ENCODE peak calls at places on chromosomes 2 and 18, in eight cellular contexts. T, E, L, Q, P, B, A and K are unnamed samples.

GRCh38 chr2:48356701-48357322 is 173.1 kb upstream of the STON1 start:
- DNase-seq in T (peak; percentile 51), E (no peak), L (peak; percentile 84), Q (no peak), P (no peak), B (no peak), A (no peak), K (no peak)

GRCh38 chr2:217484046-217484445 is 518.7 kb downstream of the TNS1 start:
- DNase-seq in T (no peak), E (no peak), L (no peak), Q (no peak), P (no peak), B (no peak), A (no peak), K (no peak)

GRCh38 chr2:70775148-70775547 is 7.1 kb upstream of the ADD2 start:
- DNase-seq in T (no peak), E (no peak), L (no peak), Q (no peak), P (no peak), B (no peak), A (no peak), K (no peak)

GRCh38 chr2:138267902-138268254 is 233.7 kb upstream of the SPOPL start:
- DNase-seq in T (no peak), E (no peak), L (no peak), Q (no peak), P (no peak), B (no peak), A (no peak), K (no peak)

GRCh38 chr2:101958071-101958470 is 33.7 kb upstream of the IL1R2 start:
- DNase-seq in T (no peak), E (no peak), L (no peak), Q (no peak), P (no peak), B (no peak), A (no peak), K (no peak)

GRCh38 chr18:10432781-10433180 is 21.7 kb upstream of the APCDD1 start:
- DNase-seq in T (no peak), E (no peak), L (no peak), Q (no peak), P (no peak), B (no peak), A (peak; percentile 44), K (peak; percentile 59)

GRCh38 chr2:81589406-81589805 is 1284.9 kb upstream of the LRRTM1 start:
- DNase-seq in T (no peak), E (no peak), L (no peak), Q (no peak), P (no peak), B (no peak), A (no peak), K (no peak)

GRCh38 chr2:127106457-127106997 is 427 bp downstream of the BIN1 start:
- DNase-seq in T (no peak), E (no peak), L (no peak), Q (no peak), P (peak; percentile 80), B (no peak), A (no peak), K (no peak)

GRCh38 chr2:234840336-234840735 is 111.5 kb upstream of the SH3BP4 start:
- DNase-seq in T (no peak), E (peak; percentile 71), L (peak; percentile 95), Q (no peak), P (no peak), B (no peak), A (no peak), K (no peak)
- TF ChIP-seq POLR2AphosphoS5 in T (no peak), E (no peak), L (peak; percentile 86), Q (no peak), P (no peak), B (no peak), A (peak; percentile 45), K (no peak)

GRCh38 chr2:30148850-30149249 is 2.0 kb downstream of the YPEL5 start:
- DNase-seq in T (no peak), E (no peak), L (no peak), Q (no peak), P (no peak), B (no peak), A (no peak), K (no peak)

GRCh38 chr2:30149513-30149912 is 2.7 kb downstream of the YPEL5 start:
- DNase-seq in T (peak; percentile 12), E (no peak), L (no peak), Q (no peak), P (no peak), B (no peak), A (no peak), K (no peak)

GRCh38 chr2:30150786-30151185 is 4.0 kb downstream of the YPEL5 start:
- DNase-seq in T (no peak), E (no peak), L (no peak), Q (no peak), P (no peak), B (no peak), A (no peak), K (no peak)

GRCh38 chr2:30147715-30148611 is 1.2 kb downstream of the YPEL5 start:
- DNase-seq in T (peak; percentile 79), E (no peak), L (peak; percentile 70), Q (peak; percentile 67), P (peak; percentile 91), B (peak; percentile 91), A (peak; percentile 77), K (peak; percentile 89)

DNA sequence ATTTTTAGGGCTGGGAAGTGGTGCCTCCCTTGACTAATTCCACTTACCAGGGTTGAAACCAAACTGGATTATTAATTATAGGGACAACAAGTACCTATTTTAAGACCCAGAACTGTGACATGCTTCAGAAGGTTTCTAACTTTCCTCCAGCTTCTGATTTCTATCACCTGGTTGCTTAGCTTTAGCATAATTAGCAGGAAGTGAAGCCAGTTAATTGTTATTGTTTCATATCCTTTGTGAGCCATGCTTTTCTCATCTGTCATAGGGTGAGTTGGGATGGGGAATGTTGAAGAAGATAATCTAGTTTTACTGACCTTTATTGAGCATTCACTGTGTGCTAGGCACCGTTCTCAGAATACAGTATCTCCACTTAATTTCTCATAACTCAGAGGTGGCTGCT is 3.2 kb downstream of the YPEL5 start:
- DNase-seq in T (no peak), E (no peak), L (peak; percentile 15), Q (no peak), P (no peak), B (no peak), A (no peak), K (no peak)
- H3K4me3 ChIP-seq in T (no peak overlapping the region), E (no peak overlapping the region), L (no peak overlapping the region), Q (no peak overlapping the region), P (no peak overlapping the region), B (no peak overlapping the region), A (no peak overlapping the region), K (peak overlapping the region; percentile 2)

GRCh38 chr2:19350678-19351401 is 7.6 kb downstream of the OSR1 start:
- DNase-seq in T (no peak), E (no peak), L (no peak), Q (no peak), P (no peak), B (no peak), A (no peak), K (no peak)
- TF ChIP-seq POLR2AphosphoS5 in T (no peak), E (no peak), L (no peak), Q (no peak), P (no peak), B (no peak), A (no peak), K (no peak)

GRCh38 chr2:6354546-6354945 is 511.2 kb downstream of the CMPK2 start:
- DNase-seq in T (no peak), E (no peak), L (no peak), Q (no peak), P (no peak), B (no peak), A (no peak), K (no peak)
- H3K4me3 ChIP-seq in T (no peak overlapping the region), E (no peak overlapping the region), L (no peak overlapping the region), Q (no peak overlapping the region), P (no peak overlapping the region), B (no peak overlapping the region), A (no peak overlapping the region), K (no peak overlapping the region)

GRCh38 chr2:76672798-76673197 is 849.4 kb downstream of the LRRTM4 start:
- DNase-seq in T (no peak), E (no peak), L (no peak), Q (no peak), P (no peak), B (no peak), A (no peak), K (no peak)

GRCh38 chr2:76667764-76668163 is 854.4 kb downstream of the LRRTM4 start:
- DNase-seq in T (no peak), E (no peak), L (no peak), Q (no peak), P (no peak), B (no peak), A (no peak), K (no peak)
- TF ChIP-seq POLR2AphosphoS5 in T (no peak), E (no peak), L (no peak), Q (no peak), P (no peak), B (no peak), A (no peak), K (no peak)

DNA sequence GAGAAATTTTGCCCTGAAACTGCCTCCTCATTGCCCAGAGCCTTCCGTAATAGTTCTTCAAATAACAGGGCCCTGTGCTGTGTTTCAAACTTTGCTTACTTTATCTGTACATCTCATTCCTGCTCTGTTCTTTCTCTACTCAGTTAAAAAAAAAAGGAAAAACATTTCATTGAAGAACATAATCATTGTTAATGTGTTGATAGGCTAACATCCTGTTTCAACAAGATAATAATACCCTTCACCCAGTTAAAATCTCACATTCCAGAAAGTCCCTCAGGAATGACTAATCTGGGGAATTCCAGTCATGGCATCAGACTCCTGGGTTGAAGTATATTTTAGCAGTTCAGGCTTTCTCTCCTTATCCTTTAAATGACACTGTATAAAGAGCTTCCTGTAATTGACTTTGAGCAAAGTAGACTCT is 45.6 kb upstream of the ITGAV start:
- DNase-seq in T (no peak), E (peak; percentile 10), L (peak; percentile 98), Q (no peak), P (no peak), B (no peak), A (peak; percentile 10), K (no peak)
- H3K4me3 ChIP-seq in T (no peak overlapping the region), E (no peak overlapping the region), L (no peak overlapping the region), Q (no peak overlapping the region), P (no peak overlapping the region), B (no peak overlapping the region), A (no peak overlapping the region), K (no peak overlapping the region)

GRCh38 chr2:96759548-96759947 is 1.2 kb upstream of the CNNM4 start:
- DNase-seq in T (no peak), E (no peak), L (no peak), Q (no peak), P (no peak), B (no peak), A (no peak), K (no peak)

GRCh38 chr2:96757477-96757860 is 3.2 kb upstream of the CNNM4 start:
- DNase-seq in T (no peak), E (no peak), L (no peak), Q (no peak), P (no peak), B (no peak), A (no peak), K (no peak)

GRCh38 chr2:96760036-96760985 is at the start of gene CNNM4:
- DNase-seq in T (peak; percentile 94), E (peak; percentile 84), L (peak; percentile 92), Q (peak; percentile 96), P (peak; percentile 97), B (peak; percentile 96), A (peak; percentile 97), K (peak; percentile 98)

GRCh38 chr2:96756788-96757476 is 3.8 kb upstream of the CNNM4 start:
- DNase-seq in T (no peak), E (no peak), L (no peak), Q (no peak), P (no peak), B (no peak), A (no peak), K (no peak)

GRCh38 chr2:96758987-96759386 is 1.7 kb upstream of the CNNM4 start:
- DNase-seq in T (no peak), E (no peak), L (no peak), Q (no peak), P (no peak), B (no peak), A (no peak), K (no peak)
- TF ChIP-seq POLR2AphosphoS5 in T (no peak), E (no peak), L (no peak), Q (no peak), P (no peak), B (no peak), A (no peak), K (no peak)